ENCODE peak calls at places on chromosomes 13 and 19, in seven cellular contexts. W, P, C, H, Q, D and U are unnamed samples.

GRCh38 chr13:95643471-95643813 is 1.1 kb downstream of the DZIP1 start:
- DNase-seq in P (no peak), D (no peak), W (no peak), Q (no peak), C (no peak), H (peak), U (no peak)

GRCh38 chr19:14004619-14005380 is 1.3 kb downstream of the RFX1 start:
- DNase-seq in Q (no peak), C (peak), D (peak), W (peak), P (peak), H (peak), U (no peak)

GRCh38 chr13:21606781-21607180 is 2.8 kb upstream of the MICU2 start:
- DNase-seq in W (no peak), P (no peak), H (no peak), Q (no peak), D (no peak), C (no peak), U (no peak)

GRCh38 chr19:42051166-42052115 is 18.6 kb downstream of the GRIK5 start:
- DNase-seq in W (no peak), C (no peak), D (no peak), H (no peak), Q (no peak), P (no peak), U (no peak)

GRCh38 chr19:29031216-29031615 is 181.7 kb downstream of the UQCRFS1 start:
- DNase-seq in C (no peak), P (no peak), Q (no peak), W (no peak), H (peak), D (no peak), U (no peak)

GRCh38 chr13:30745917-30746686 is 10.8 kb downstream of the ALOX5AP start:
- DNase-seq in W (no peak), D (no peak), P (no peak), Q (no peak), H (peak), C (no peak), U (no peak)

GRCh38 chr19:51971624-51972023 is 15.0 kb downstream of the ZNF350 start:
- DNase-seq in H (peak), Q (no peak), W (no peak), D (no peak), C (no peak), P (no peak), U (no peak)

GRCh38 chr19:19657397-19657783 is 6.1 kb downstream of the ATP13A1 start:
- DNase-seq in H (peak), C (no peak), W (no peak), Q (peak), D (no peak), P (peak), U (no peak)

GRCh38 chr19:31578326-31578725 is 229.1 kb upstream of the TSHZ3 start:
- DNase-seq in Q (no peak), C (no peak), W (no peak), H (no peak), D (no peak), P (no peak), U (no peak)

GRCh38 chr19:30431591-30431990 is 59.4 kb downstream of the ZNF536 start:
- DNase-seq in H (no peak), C (no peak), W (no peak), D (no peak), P (no peak), Q (no peak), U (no peak)

GRCh38 chr13:108609353-108609752 is 20.1 kb upstream of the MYO16 start:
- DNase-seq in W (no peak), P (no peak), D (no peak), Q (peak), H (peak), C (no peak), U (no peak)

GRCh38 chr19:51161266-51161665 is 19.2 kb downstream of the SIGLEC7 start:
- DNase-seq in P (no peak), W (no peak), H (no peak), C (no peak), Q (no peak), D (no peak), U (no peak)

GRCh38 chr13:113848431-113849260 is 15.2 kb downstream of the GAS6 start:
- DNase-seq in H (no peak), W (no peak), P (no peak), C (no peak), D (no peak), Q (no peak), U (peak)

GRCh38 chr19:35534803-35535480 is 1.7 kb downstream of the GAPDHS start:
- DNase-seq in Q (no peak), W (no peak), C (no peak), P (no peak), H (no peak), D (no peak), U (no peak)

GRCh38 chr19:13846533-13847032 is 30.4 kb upstream of the NANOS3 start:
- DNase-seq in H (peak), D (peak), P (peak), Q (peak), C (peak), W (peak), U (no peak)

GRCh38 chr19:40219721-40220276 is 1.6 kb upstream of the TTC9B start:
- DNase-seq in D (no peak), P (no peak), H (peak), Q (peak), W (no peak), C (no peak), U (no peak)

DNA sequence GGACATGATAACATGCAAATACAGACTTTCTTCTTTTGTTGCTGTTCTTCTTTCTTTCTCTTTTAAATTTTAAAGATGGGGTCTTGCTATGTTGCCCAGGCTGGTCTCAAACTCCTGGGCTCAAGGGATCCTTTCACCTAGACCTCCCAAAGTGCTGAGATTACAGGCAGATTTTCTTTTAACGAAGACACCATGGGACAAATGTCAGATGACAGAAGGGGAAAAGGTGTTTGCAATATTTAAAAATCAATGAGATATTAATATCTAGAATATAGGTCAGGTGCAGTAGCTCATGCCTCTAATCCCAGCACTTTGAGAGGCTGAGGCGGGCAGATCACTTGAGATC is 3.7 kb upstream of the RYR1 start:
- DNase-seq in Q (no peak), C (no peak), P (no peak), W (no peak), H (no peak), D (no peak), U (no peak)
- TF ChIP-seq CTCF in Q (no peak), C (no peak), P (no peak), W (no peak), H (no peak), D (no peak), U (no peak)

DNA sequence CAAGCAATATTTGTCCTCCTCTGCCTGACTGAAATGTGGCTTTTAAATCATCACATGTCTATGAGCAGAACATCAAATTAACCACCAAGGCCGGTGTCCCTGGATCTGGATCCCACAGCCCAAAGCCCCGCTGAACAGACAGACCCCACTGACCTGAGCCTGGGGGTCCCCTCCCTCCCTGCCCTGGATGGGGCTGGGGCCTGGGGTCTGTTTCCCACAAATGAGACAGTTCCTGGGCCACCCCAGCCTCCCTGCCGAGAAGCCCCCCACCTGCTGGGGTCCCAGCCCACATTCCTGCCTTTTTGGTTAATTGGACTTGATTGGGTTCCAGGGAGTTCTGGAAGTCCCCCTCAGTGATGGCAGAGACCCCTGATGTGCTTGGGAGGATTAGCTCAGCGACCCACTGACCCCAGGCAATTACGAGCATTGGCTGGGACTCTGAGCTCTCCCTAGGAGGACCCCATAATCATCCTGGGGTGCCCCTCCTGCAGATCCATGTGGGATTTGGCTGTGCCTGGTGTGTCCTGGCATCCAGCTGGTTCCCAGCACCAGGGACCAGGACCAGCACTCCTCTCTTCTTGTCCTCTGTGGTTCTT is 19.4 kb upstream of the CPAMD8 start:
- DNase-seq in P (no peak), W (no peak), C (no peak), H (no peak), D (no peak), Q (no peak), U (no peak)
- TF ChIP-seq CTCF in P (no peak), W (no peak), C (no peak), H (no peak), D (no peak), Q (no peak), U (no peak)

GRCh38 chr19:10820173-10820572 is 15.8 kb downstream of the TMED1 start:
- DNase-seq in H (no peak), C (peak), D (peak), W (no peak), Q (no peak), P (peak), U (no peak)
- TF ChIP-seq CTCF in H (no peak), C (no peak), D (no peak), W (no peak), Q (no peak), P (no peak), U (peak)

DNA sequence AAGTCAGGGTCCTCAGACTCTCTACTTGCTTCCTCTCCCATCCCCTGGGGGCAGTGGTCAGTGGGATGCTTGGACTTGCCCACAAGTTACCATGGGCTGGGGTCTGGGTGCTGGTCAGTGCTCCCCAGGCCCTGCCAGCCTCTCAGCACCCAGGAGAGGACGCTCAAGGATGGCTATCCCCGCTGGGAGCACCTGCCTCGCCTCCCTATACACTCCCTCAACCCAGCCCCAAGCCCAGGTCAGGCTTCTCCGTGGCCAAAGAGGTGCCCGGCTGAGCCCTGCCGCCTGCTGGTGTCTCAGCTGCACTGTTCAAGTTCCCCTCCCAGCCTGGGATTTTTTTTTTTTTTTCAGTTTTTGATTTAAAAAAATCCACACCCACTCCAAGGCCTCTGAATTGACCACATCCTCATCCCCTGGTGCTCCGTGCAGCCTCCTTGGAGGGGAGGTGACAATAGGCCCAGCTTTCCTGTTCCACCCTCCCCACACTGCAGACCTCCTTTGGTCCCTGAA is 10.8 kb downstream of the F2RL3 start:
- DNase-seq in P (no peak), H (peak), C (no peak), W (peak), Q (no peak), D (no peak), U (no peak)
- TF ChIP-seq CTCF in P (no peak), H (peak), C (peak), W (peak), Q (no peak), D (peak), U (peak)

GRCh38 chr13:51221674-51222509 is at the start of gene FAM124A:
- DNase-seq in C (peak), H (peak), P (peak), W (no peak), Q (peak), D (peak), U (peak)
- TF ChIP-seq CTCF in C (peak), H (no peak), P (no peak), W (no peak), Q (no peak), D (no peak), U (peak)

GRCh38 chr19:33953592-33953991 is 156.9 kb downstream of the KCTD15 start:
- DNase-seq in C (no peak), Q (no peak), D (no peak), W (no peak), P (no peak), H (no peak), U (no peak)
- TF ChIP-seq CTCF in C (peak), Q (no peak), D (no peak), W (no peak), P (no peak), H (no peak), U (no peak)

GRCh38 chr19:33767898-33768413 is 28.7 kb upstream of the KCTD15 start:
- DNase-seq in P (no peak), D (no peak), Q (peak), C (no peak), W (no peak), H (peak), U (peak)
- TF ChIP-seq CTCF in P (no peak), D (no peak), Q (peak), C (peak), W (no peak), H (peak), U (peak)

GRCh38 chr13:60617863-60618733 is 221.1 kb downstream of the TDRD3 start:
- DNase-seq in H (peak), P (no peak), W (no peak), D (no peak), C (no peak), Q (peak), U (no peak)
- TF ChIP-seq CTCF in H (peak), P (no peak), W (no peak), D (peak), C (peak), Q (peak), U (peak)

GRCh38 chr13:20305587-20305986 is 73.5 kb upstream of the GJB6 start:
- DNase-seq in H (no peak), Q (no peak), D (no peak), C (no peak), W (no peak), P (no peak), U (no peak)
- TF ChIP-seq CTCF in H (no peak), Q (no peak), D (no peak), C (no peak), W (no peak), P (no peak), U (peak)

GRCh38 chr19:43658001-43658400 is 12.0 kb downstream of the PLAUR start:
- DNase-seq in D (no peak), P (no peak), C (no peak), H (no peak), Q (no peak), W (no peak), U (no peak)

GRCh38 chr19:43664008-43664407 is 6.0 kb downstream of the PLAUR start:
- DNase-seq in D (no peak), W (peak), P (no peak), Q (no peak), C (no peak), H (no peak), U (no peak)

GRCh38 chr19:43660301-43660700 is 9.7 kb downstream of the PLAUR start:
- DNase-seq in H (no peak), P (no peak), C (no peak), W (no peak), Q (no peak), D (no peak), U (no peak)

GRCh38 chr19:43667524-43668405 is 2.2 kb downstream of the PLAUR start:
- DNase-seq in W (no peak), C (peak), Q (no peak), H (peak), P (peak), D (no peak), U (no peak)

GRCh38 chr19:43662487-43662886 is 7.5 kb downstream of the PLAUR start:
- DNase-seq in Q (peak), W (no peak), P (no peak), H (peak), C (no peak), D (no peak), U (no peak)
- TF ChIP-seq CTCF in Q (peak), W (no peak), P (no peak), H (peak), C (peak), D (peak), U (peak)